ENCODE peak calls at places on chromosomes 11 and 22, in six cellular contexts. T, X, F, B, D and Y are unnamed samples.
A peak's percentile ranks its signal among the peaks of the same experiment; 100 is the strongest.

GRCh38 chr22:22759889-22760546 is 115.6 kb downstream of the GGTLC2 start:
- DNase-seq in X (no peak), T (no peak), F (no peak), B (no peak), D (no peak), Y (no peak)

GRCh38 chr11:76408171-76408965 is 27.2 kb downstream of the GVQW3 start:
- DNase-seq in F (no peak), T (no peak), B (no peak), X (peak; percentile 45), D (no peak), Y (no peak)

GRCh38 chr22:23888615-23889401 is 5.4 kb upstream of the MIF start:
- DNase-seq in X (no peak), B (peak; percentile 14), D (peak; percentile 42), F (peak; percentile 45), T (no peak), Y (peak; percentile 53)

GRCh38 chr11:2799881-2800654 is 85.5 kb downstream of the CDKN1C start:
- DNase-seq in D (no peak), F (no peak), B (no peak), X (no peak), T (no peak), Y (no peak)

GRCh38 chr11:71563401-71563800 is 2.0 kb upstream of the KRTAP5-10 start:
- DNase-seq in B (peak; percentile 55), X (peak; percentile 34), F (peak; percentile 65), T (peak; percentile 66), D (peak; percentile 29), Y (peak; percentile 66)

GRCh38 chr22:48153726-48154125 is 1391.3 kb downstream of the TBC1D22A start:
- DNase-seq in F (no peak), T (no peak), D (no peak), B (no peak), X (no peak), Y (no peak)

GRCh38 chr22:36320553-36320952 is 67.2 kb downstream of the MYH9 start:
- DNase-seq in F (no peak), X (no peak), B (no peak), D (no peak), T (no peak), Y (no peak)

GRCh38 chr22:48088226-48088625 is 1325.8 kb downstream of the TBC1D22A start:
- DNase-seq in X (no peak), F (no peak), D (no peak), T (no peak), B (no peak), Y (no peak)

GRCh38 chr11:73965076-73965763 is 14.4 kb downstream of the DNAJB13 start:
- DNase-seq in T (no peak), X (no peak), F (peak; percentile 26), B (no peak), D (peak; percentile 14), Y (peak; percentile 47)

GRCh38 chr11:57432714-57433163 is 5.8 kb upstream of the SLC43A3 start:
- DNase-seq in B (peak; percentile 77), T (peak; percentile 59), F (no peak), D (peak; percentile 92), X (no peak), Y (peak; percentile 90)

GRCh38 chr22:24442352-24442744 is 14.9 kb downstream of the ADORA2A start:
- DNase-seq in B (no peak), T (no peak), F (no peak), D (no peak), X (no peak), Y (no peak)

GRCh38 chr11:13215157-13215556 is 62.4 kb upstream of the BMAL1 start:
- DNase-seq in T (no peak), B (peak; percentile 86), F (no peak), X (no peak), D (peak; percentile 89), Y (peak; percentile 91)

GRCh38 chr11:124759268-124760204 is 2.6 kb downstream of the ESAM start:
- DNase-seq in T (no peak), D (no peak), X (no peak), B (no peak), F (peak; percentile 62), Y (no peak)

GRCh38 chr11:18703001-18703763 is 4.6 kb downstream of the TMEM86A start:
- DNase-seq in F (peak; percentile 23), D (no peak), B (no peak), T (no peak), X (no peak), Y (no peak)

GRCh38 chr11:11916981-11917399 is 75.2 kb downstream of the USP47 start:
- DNase-seq in D (peak; percentile 74), B (peak; percentile 67), X (no peak), T (peak; percentile 11), F (peak; percentile 4), Y (peak; percentile 89)

GRCh38 chr11:9953994-9954626 is 290.2 kb downstream of the SWAP70 start:
- DNase-seq in D (peak; percentile 44), F (no peak), X (no peak), T (no peak), B (no peak), Y (peak; percentile 38)

GRCh38 chr11:112564228-112564955 is 303.7 kb upstream of the PLET1 start:
- DNase-seq in B (peak; percentile 19), X (no peak), F (no peak), T (peak; percentile 27), D (peak; percentile 79), Y (peak; percentile 49)

GRCh38 chr22:33328789-33329296 is 270.7 kb upstream of the SYN3 start:
- DNase-seq in D (peak; percentile 36), T (peak; percentile 37), X (no peak), F (no peak), B (peak; percentile 87), Y (peak; percentile 57)

GRCh38 chr11:111978028-111978771 is 41.1 kb downstream of the DIXDC1 start:
- DNase-seq in B (peak; percentile 78), F (peak; percentile 72), X (no peak), D (peak; percentile 75), T (peak; percentile 74), Y (peak; percentile 88)

GRCh38 chr11:80371931-80372330 is 931.1 kb upstream of the TENM4 start:
- DNase-seq in T (no peak), D (no peak), X (no peak), B (no peak), F (no peak), Y (no peak)

GRCh38 chr22:31607696-31608095 is 54.3 kb downstream of the PISD start:
- DNase-seq in X (no peak), D (no peak), B (no peak), T (no peak), F (no peak), Y (no peak)

GRCh38 chr22:35684270-35684700 is 33.4 kb upstream of the APOL5 start:
- DNase-seq in D (peak; percentile 81), X (peak; percentile 49), T (peak; percentile 18), F (peak; percentile 67), B (no peak), Y (peak; percentile 78)

GRCh38 chr11:28777126-28777525 is 668.9 kb downstream of the METTL15 start:
- DNase-seq in B (no peak), F (no peak), D (no peak), X (no peak), T (no peak), Y (no peak)

GRCh38 chr11:46976182-46976854 is 39.8 kb downstream of the CSTPP1 start:
- DNase-seq in T (no peak), D (no peak), X (no peak), F (no peak), B (no peak), Y (no peak)

GRCh38 chr11:85525711-85526110 is 101.4 kb downstream of the DLG2 start:
- DNase-seq in F (no peak), T (no peak), B (no peak), D (no peak), X (no peak), Y (no peak)

GRCh38 chr22:23773247-23774113 is 831 bp downstream of the MMP11 start:
- DNase-seq in F (no peak), T (peak; percentile 20), X (no peak), B (no peak), D (no peak), Y (no peak)

GRCh38 chr22:36327922-36328551 is 59.7 kb downstream of the MYH9 start:
- DNase-seq in X (no peak), D (peak; percentile 85), F (no peak), B (no peak), T (peak; percentile 60), Y (peak; percentile 40)

GRCh38 chr22:36773935-36774334 is 2.0 kb downstream of the IFT27 start:
- DNase-seq in F (peak; percentile 37), B (peak; percentile 31), T (peak; percentile 37), D (peak; percentile 47), X (peak; percentile 31), Y (peak; percentile 71)

GRCh38 chr11:123302751-123303195 is 107.7 kb upstream of the CLMP start:
- DNase-seq in B (peak; percentile 8), T (peak; percentile 17), X (peak; percentile 8), D (peak; percentile 18), F (peak; percentile 27), Y (peak; percentile 88)
- H2AFZ ChIP-seq in B (no peak overlapping the region), T (no peak overlapping the region), X (peak overlapping the region; percentile 79), D (no peak overlapping the region), F (no peak overlapping the region), Y (peak overlapping the region; percentile 79)

GRCh38 chr11:122690292-122690691 is 34.8 kb downstream of the UBASH3B start:
- DNase-seq in X (no peak), D (no peak), F (no peak), T (no peak), B (no peak), Y (no peak)
- H3K4me2 ChIP-seq in X (peak overlapping the region; percentile 61), D (peak overlapping the region; percentile 86), F (no peak overlapping the region), T (no peak overlapping the region), B (no peak overlapping the region), Y (peak overlapping the region; percentile 71)

GRCh38 chr11:6584528-6584927 is 18.9 kb downstream of the RRP8 start:
- DNase-seq in F (no peak), X (no peak), T (no peak), B (no peak), D (no peak), Y (no peak)

GRCh38 chr11:6588018-6588417 is 15.4 kb downstream of the RRP8 start:
- DNase-seq in F (no peak), B (no peak), T (no peak), X (no peak), D (no peak), Y (no peak)

GRCh38 chr11:6583584-6583983 is 19.8 kb downstream of the RRP8 start:
- DNase-seq in F (no peak), X (no peak), D (no peak), T (no peak), B (no peak), Y (no peak)

GRCh38 chr11:6587360-6587953 is 16.0 kb downstream of the RRP8 start:
- DNase-seq in X (no peak), T (no peak), D (no peak), B (no peak), F (no peak), Y (no peak)

GRCh38 chr11:6586434-6587359 is 16.7 kb downstream of the RRP8 start:
- DNase-seq in B (no peak), F (peak; percentile 86), X (no peak), T (peak; percentile 47), D (no peak), Y (peak; percentile 60)
- H3K27ac ChIP-seq in B (no peak overlapping the region), F (peak overlapping the region; percentile 59), X (no peak overlapping the region), T (no peak overlapping the region), D (no peak overlapping the region), Y (no peak overlapping the region)

DNA sequence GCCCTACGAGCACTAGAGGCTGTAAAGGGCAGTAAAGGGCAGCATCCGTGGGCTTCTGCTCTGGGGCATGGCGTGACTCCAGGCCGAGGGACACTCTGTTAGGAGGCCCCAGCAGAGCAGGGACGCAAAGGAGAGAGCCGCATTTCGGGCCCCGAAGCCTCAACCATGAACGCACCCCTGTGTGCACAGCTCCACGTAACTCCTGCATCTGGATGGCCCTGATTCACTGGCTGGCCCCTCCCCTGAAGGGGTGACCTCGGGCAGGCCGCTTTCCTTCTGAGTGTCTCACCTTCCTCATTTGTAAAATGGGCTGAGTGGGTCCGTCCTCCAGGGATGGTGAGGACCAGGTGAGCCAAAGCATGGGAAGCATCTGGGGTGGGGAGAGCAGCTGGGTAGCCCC is 13.6 kb downstream of the SHISAL1 start:
- DNase-seq in F (no peak), X (no peak), D (no peak), T (no peak), B (no peak), Y (no peak)
- H2AFZ ChIP-seq in F (no peak overlapping the region), X (no peak overlapping the region), D (no peak overlapping the region), T (no peak overlapping the region), B (no peak overlapping the region), Y (no peak overlapping the region)

GRCh38 chr22:50720301-50720845 is 17.6 kb upstream of the ACR start:
- DNase-seq in F (peak; percentile 75), X (no peak), T (peak; percentile 46), D (no peak), B (no peak), Y (peak; percentile 48)
- H3K4me2 ChIP-seq in F (peak overlapping the region; percentile 89), X (no peak overlapping the region), T (peak overlapping the region; percentile 68), D (no peak overlapping the region), B (peak overlapping the region; percentile 30), Y (peak overlapping the region; percentile 57)